ENCODE peak calls at places on chromosomes 5 and 9, in seven cellular contexts. E is IMR-90; N is tibial artery; H is cardiac muscle cell; O is CD8-positive, alpha-beta T cell; C is heart right ventricle; F is left ventricle myocardium inferior. A is an unnamed sample.

GRCh38 chr9:5578018-5578697 is 50.7 kb upstream of the RIC1 start:
- DNase-seq in H (no peak), E (peak; percentile 25), C (no peak), F (no peak), O (no peak), N (no peak), A (no peak)

GRCh38 chr9:138043411-138044345 is 166.1 kb downstream of the CACNA1B start:
- DNase-seq in F (no peak), O (no peak), N (no peak), C (no peak), E (no peak), H (no peak), A (no peak)

GRCh38 chr5:42573386-42573785 is 150.1 kb downstream of the GHR start:
- DNase-seq in H (no peak), C (no peak), O (no peak), N (no peak), F (no peak), E (no peak), A (no peak)

GRCh38 chr5:79456890-79457583 is 56.9 kb downstream of the HOMER1 start:
- DNase-seq in N (no peak), F (no peak), O (no peak), H (no peak), C (no peak), E (no peak), A (no peak)

GRCh38 chr9:83962165-83962564 is 17.9 kb downstream of the HNRNPK start:
- DNase-seq in E (peak; percentile 23), N (no peak), O (no peak), H (no peak), F (no peak), C (no peak), A (no peak)

GRCh38 chr9:87622936-87623335 is 103.0 kb upstream of the CTSL start:
- DNase-seq in C (no peak), O (no peak), E (no peak), H (no peak), N (no peak), F (no peak), A (no peak)

GRCh38 chr5:174511711-174512253 is 212.6 kb upstream of the MSX2 start:
- DNase-seq in H (no peak), N (no peak), O (no peak), F (no peak), C (no peak), E (no peak), A (no peak)

GRCh38 chr5:177469061-177469628 is 4.3 kb downstream of the DBN1 start:
- DNase-seq in N (no peak), F (peak; percentile 62), C (no peak), E (no peak), H (no peak), O (no peak), A (no peak)

GRCh38 chr9:88746744-88747398 is 211.9 kb downstream of the NXNL2 start:
- DNase-seq in C (no peak), O (no peak), H (no peak), E (no peak), N (no peak), F (no peak), A (no peak)

GRCh38 chr5:31328031-31328430 is 134.5 kb downstream of the CDH6 start:
- DNase-seq in F (no peak), O (no peak), E (no peak), H (no peak), C (no peak), N (no peak), A (no peak)

GRCh38 chr9:138010861-138011260 is 133.3 kb downstream of the CACNA1B start:
- DNase-seq in E (no peak), C (no peak), F (no peak), N (no peak), H (no peak), O (no peak), A (no peak)

GRCh38 chr5:141084487-141084989 is 9.9 kb upstream of the PCDHB2 start:
- DNase-seq in E (peak; percentile 9), H (peak; percentile 69), O (no peak), C (peak; percentile 50), N (no peak), F (no peak), A (no peak)

GRCh38 chr5:84292788-84293653 is 91.7 kb downstream of the EDIL3 start:
- DNase-seq in N (no peak), H (no peak), E (no peak), F (no peak), C (no peak), O (no peak), A (no peak)

GRCh38 chr5:84287964-84288363 is 96.7 kb downstream of the EDIL3 start:
- DNase-seq in F (no peak), C (no peak), E (peak; percentile 92), O (no peak), H (no peak), N (no peak), A (peak; percentile 80)

GRCh38 chr5:84290161-84290560 is 94.5 kb downstream of the EDIL3 start:
- DNase-seq in F (no peak), N (no peak), C (no peak), H (peak; percentile 60), E (no peak), O (no peak), A (no peak)

GRCh38 chr5:84290673-84291072 is 94.0 kb downstream of the EDIL3 start:
- DNase-seq in C (no peak), H (peak; percentile 40), E (no peak), O (no peak), N (no peak), F (no peak), A (no peak)

DNA sequence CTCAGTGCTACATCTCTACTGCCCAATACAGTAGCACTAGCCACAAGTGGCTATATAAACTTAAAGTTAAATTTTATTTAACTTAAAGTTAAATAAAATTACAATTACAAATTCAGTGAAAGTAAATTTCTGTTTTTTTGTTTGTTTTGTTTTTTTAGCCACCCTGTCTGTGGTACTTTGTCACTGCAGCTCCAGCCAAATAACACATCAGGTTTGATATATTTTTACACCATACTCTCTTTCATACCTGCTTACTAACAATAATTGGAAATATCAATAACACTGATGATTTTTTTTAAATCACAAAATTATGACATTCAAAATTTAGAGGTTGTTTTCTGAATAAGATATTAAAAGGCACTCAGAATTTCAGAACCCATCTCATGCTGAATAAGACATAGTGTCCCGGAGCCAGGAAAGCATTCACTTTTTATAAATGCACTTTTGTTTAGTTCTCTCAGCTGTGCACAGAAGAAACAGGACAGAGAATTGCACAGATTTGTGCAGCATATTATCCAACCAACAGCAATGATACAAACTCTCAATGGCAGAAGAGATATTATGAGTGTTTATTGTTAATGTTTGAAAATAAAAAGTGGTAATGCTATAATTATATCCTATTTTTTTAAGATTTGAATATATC is 92.6 kb downstream of the EDIL3 start:
- DNase-seq in C (no peak), H (no peak), E (no peak), O (no peak), N (no peak), F (no peak), A (no peak)
- TF ChIP-seq CTCF in C (no peak), H (no peak), E (no peak), O (no peak), N (no peak), F (no peak), A (no peak)

GRCh38 chr9:33750307-33750838 is 45.0 kb upstream of the PRSS3 start:
- DNase-seq in E (peak; percentile 15), H (peak; percentile 7), O (no peak), C (no peak), N (no peak), F (no peak), A (no peak)
- H3K4me3 ChIP-seq in E (peak overlapping the region; percentile 38), H (peak overlapping the region; percentile 7), O (no peak overlapping the region), C (peak overlapping the region; percentile 19), N (no peak overlapping the region), F (peak overlapping the region; percentile 49), A (peak overlapping the region; percentile 54)

GRCh38 chr5:111689576-111689975 is 67.4 kb downstream of the NREP start:
- DNase-seq in N (no peak), F (no peak), C (no peak), E (no peak), H (no peak), O (no peak), A (no peak)

GRCh38 chr5:111681791-111682190 is 75.2 kb downstream of the NREP start:
- DNase-seq in E (peak; percentile 16), O (no peak), C (peak; percentile 41), N (no peak), F (no peak), H (no peak), A (no peak)

GRCh38 chr5:111680737-111681413 is 76.1 kb downstream of the NREP start:
- DNase-seq in E (peak; percentile 97), H (no peak), O (no peak), C (peak; percentile 88), N (peak; percentile 68), F (peak; percentile 50), A (peak; percentile 80)

GRCh38 chr5:111681414-111681790 is 75.6 kb downstream of the NREP start:
- DNase-seq in E (peak; percentile 52), H (no peak), F (no peak), C (no peak), O (no peak), N (no peak), A (no peak)

GRCh38 chr5:111685969-111686368 is 71.0 kb downstream of the NREP start:
- DNase-seq in F (no peak), E (no peak), H (no peak), N (no peak), C (no peak), O (no peak), A (no peak)
- TF ChIP-seq CTCF in F (no peak), E (no peak), H (no peak), N (no peak), C (no peak), O (no peak), A (no peak)

DNA sequence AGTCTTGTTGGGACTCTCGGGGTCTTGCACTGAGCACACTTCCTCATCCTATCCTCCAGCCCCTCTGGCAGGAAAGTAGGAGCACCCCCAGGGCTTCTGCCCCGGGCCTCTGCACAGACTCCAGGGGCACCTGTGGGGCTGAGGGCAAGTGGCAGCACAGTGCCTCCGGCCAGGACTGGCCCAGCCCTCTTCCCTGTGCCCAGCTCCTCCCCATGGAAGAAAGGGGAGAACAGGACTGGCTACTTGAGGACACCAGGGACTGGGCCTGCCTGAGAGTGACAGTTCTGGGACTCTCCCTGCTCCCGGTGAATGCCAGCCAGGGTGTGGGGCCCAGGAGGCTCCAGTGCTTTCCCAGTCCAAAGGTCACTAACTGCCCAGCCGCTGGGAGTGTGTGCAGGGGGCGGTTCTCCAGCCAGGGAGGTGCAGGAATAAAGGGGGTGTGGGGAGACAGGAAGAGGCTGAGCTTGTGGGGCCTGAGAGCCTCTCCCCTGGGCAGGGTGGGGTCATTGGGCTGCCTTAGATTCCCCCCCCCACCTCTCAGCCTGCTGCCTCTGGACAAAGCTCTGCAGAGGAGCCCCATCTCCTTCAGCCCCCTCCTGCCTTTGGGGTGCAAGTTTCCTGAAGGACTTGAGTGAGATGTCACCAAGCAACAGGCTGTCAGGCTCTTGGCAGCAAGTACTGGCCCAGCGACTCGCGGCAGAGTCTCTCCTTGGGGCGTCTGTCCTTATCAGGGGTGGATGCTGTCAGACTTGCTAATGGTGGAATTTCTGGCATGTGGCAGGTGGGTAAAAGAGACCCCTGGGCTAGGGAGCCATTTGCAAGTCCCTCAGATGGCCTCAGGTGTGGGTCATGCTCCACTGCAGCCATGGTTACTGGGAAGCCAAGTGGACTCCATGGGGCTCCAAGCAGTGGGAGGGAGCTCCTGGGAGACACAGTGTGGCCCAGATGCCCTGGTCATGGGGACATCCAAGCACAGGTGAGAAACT is 19.1 kb upstream of the JADE2 start:
- DNase-seq in O (no peak), H (peak; percentile 83), C (peak; percentile 82), F (peak; percentile 79), E (no peak), N (peak; percentile 28), A (no peak)
- H3K4me3 ChIP-seq in O (no peak overlapping the region), H (no peak overlapping the region), C (peak overlapping the region; percentile 19), F (peak overlapping the region; percentile 59), E (no peak overlapping the region), N (no peak overlapping the region), A (no peak overlapping the region)

A was measured in AG04449.